ENCODE peak calls at places on chromosomes 3 and 15, in five cellular contexts. N is colonic mucosa, F is transverse colon, I is endodermal cell, X is suprapubic skin. L is an unnamed sample.

GRCh38 chr3:149784064-149784704 is 8.2 kb downstream of the ANKUB1 start:
- DNase-seq in X (no peak), I (no peak), F (no peak), N (no peak), L (no peak)

GRCh38 chr15:39232512-39232911 is 348.4 kb upstream of the THBS1 start:
- DNase-seq in X (no peak), F (no peak), N (no peak), I (no peak), L (no peak)

GRCh38 chr3:150783920-150784746 is 21.2 kb upstream of the SIAH2 start:
- DNase-seq in F (no peak), X (no peak), I (no peak), N (no peak), L (no peak)

GRCh38 chr3:100600181-100601042 is 9.0 kb upstream of the ADGRG7 start:
- DNase-seq in X (no peak), N (no peak), F (no peak), I (no peak), L (no peak)

GRCh38 chr15:25780479-25781255 is 82.5 kb downstream of the ATP10A start:
- DNase-seq in F (no peak), N (no peak), I (peak; percentile 19), X (no peak), L (no peak)

GRCh38 chr3:188796122-188796631 is 375.6 kb upstream of the TPRG1 start:
- DNase-seq in I (no peak), X (no peak), F (peak; percentile 16), N (no peak), L (no peak)

GRCh38 chr3:172680684-172681083 is 30.2 kb downstream of the NCEH1 start:
- DNase-seq in I (no peak), X (no peak), F (no peak), N (no peak), L (no peak)

GRCh38 chr3:182325213-182325941 is 467.9 kb upstream of the ATP11B start:
- DNase-seq in I (no peak), X (no peak), N (no peak), F (no peak), L (no peak)

GRCh38 chr15:77532846-77533245 is 99.9 kb downstream of the LINGO1 start:
- DNase-seq in I (peak; percentile 42), F (no peak), N (no peak), X (no peak), L (no peak)

GRCh38 chr3:71805199-71805598 is 20.3 kb upstream of the PROK2 start:
- DNase-seq in F (no peak), I (no peak), X (no peak), N (no peak), L (no peak)

GRCh38 chr3:189355481-189356201 is 183.9 kb downstream of the TPRG1 start:
- DNase-seq in F (peak; percentile 23), I (peak; percentile 64), X (no peak), N (peak; percentile 40), L (no peak)

GRCh38 chr15:37837276-37837675 is 97.2 kb upstream of the TMCO5A start:
- DNase-seq in N (no peak), X (no peak), I (no peak), F (no peak), L (no peak)

GRCh38 chr3:129112308-129113052 is 9.1 kb downstream of the RAB43 start:
- DNase-seq in I (no peak), X (no peak), N (no peak), F (no peak), L (no peak)

GRCh38 chr3:67790043-67790442 is 135.6 kb upstream of the SUCLG2 start:
- DNase-seq in I (peak; percentile 90), X (no peak), F (peak; percentile 64), N (peak; percentile 67), L (peak; percentile 73)

GRCh38 chr15:69973102-69973714 is 124.5 kb downstream of the TLE3 start:
- DNase-seq in F (no peak), X (no peak), N (peak; percentile 17), I (peak; percentile 81), L (peak; percentile 63)

GRCh38 chr3:46086083-46086437 is 58.8 kb upstream of the XCR1 start:
- DNase-seq in N (no peak), F (no peak), I (no peak), X (no peak), L (no peak)

GRCh38 chr3:134353171-134353825 is 20.9 kb downstream of the AMOTL2 start:
- DNase-seq in X (no peak), F (no peak), I (peak; percentile 67), N (no peak), L (no peak)

GRCh38 chr3:30073040-30073439 is 533.4 kb upstream of the TGFBR2 start:
- DNase-seq in I (no peak), X (no peak), F (no peak), N (no peak), L (no peak)

GRCh38 chr3:30077746-30078145 is 528.7 kb upstream of the TGFBR2 start:
- DNase-seq in N (no peak), X (no peak), I (no peak), F (no peak), L (no peak)

GRCh38 chr3:30075514-30075913 is 530.9 kb upstream of the TGFBR2 start:
- DNase-seq in F (no peak), I (no peak), N (no peak), X (no peak), L (no peak)

GRCh38 chr3:30076899-30077298 is 529.5 kb upstream of the TGFBR2 start:
- DNase-seq in N (no peak), F (no peak), X (no peak), I (no peak), L (no peak)

GRCh38 chr3:30073622-30074021 is 532.8 kb upstream of the TGFBR2 start:
- DNase-seq in N (peak; percentile 49), X (no peak), I (no peak), F (peak; percentile 54), L (no peak)
- H3K4me1 ChIP-seq in N (no peaks in the 10 kb centered on the region), X (no peaks in the 10 kb centered on the region), I (peaks cover 8% of the 10 kb centered on the region), F (no peaks in the 10 kb centered on the region), L (no peaks in the 10 kb centered on the region)

GRCh38 chr3:177104299-177104992 is 92.8 kb downstream of the TBL1XR1 start:
- DNase-seq in I (no peak), F (no peak), X (no peak), N (no peak), L (no peak)
- H3K4me1 ChIP-seq in I (peaks cover 21% of the 10 kb centered on the region), F (peaks cover 12% of the 10 kb centered on the region), X (peaks cover 63% of the 10 kb centered on the region), N (peaks cover 3% of the 10 kb centered on the region), L (no peaks in the 10 kb centered on the region)

GRCh38 chr3:195255571-195256501 is 15.1 kb downstream of the XXYLT1 start:
- DNase-seq in N (peak; percentile 10), F (no peak), I (peak; percentile 42), X (no peak), L (no peak)
- H3K4me1 ChIP-seq in N (peaks cover 5% of the 10 kb centered on the region), F (peaks cover 33% of the 10 kb centered on the region), I (peaks cover 16% of the 10 kb centered on the region), X (peaks cover 40% of the 10 kb centered on the region), L (peaks cover 21% of the 10 kb centered on the region)

GRCh38 chr3:194705761-194706160 is 20.1 kb downstream of the FAM43A start:
- DNase-seq in N (no peak), F (no peak), I (no peak), X (no peak), L (no peak)
- H3K4me1 ChIP-seq in N (no peaks in the 10 kb centered on the region), F (no peaks in the 10 kb centered on the region), I (no peaks in the 10 kb centered on the region), X (no peaks in the 10 kb centered on the region), L (no peaks in the 10 kb centered on the region)

GRCh38 chr3:66437341-66437929 is 63.4 kb downstream of the LRIG1 start:
- DNase-seq in X (no peak), I (no peak), N (no peak), F (no peak), L (no peak)

GRCh38 chr3:66435988-66436387 is 64.8 kb downstream of the LRIG1 start:
- DNase-seq in X (no peak), N (no peak), I (no peak), F (no peak), L (no peak)

GRCh38 chr3:66441124-66441523 is 59.7 kb downstream of the LRIG1 start:
- DNase-seq in N (no peak), I (peak; percentile 62), X (no peak), F (no peak), L (no peak)

GRCh38 chr3:66439666-66440344 is 61.0 kb downstream of the LRIG1 start:
- DNase-seq in N (no peak), X (no peak), I (no peak), F (no peak), L (no peak)

DNA sequence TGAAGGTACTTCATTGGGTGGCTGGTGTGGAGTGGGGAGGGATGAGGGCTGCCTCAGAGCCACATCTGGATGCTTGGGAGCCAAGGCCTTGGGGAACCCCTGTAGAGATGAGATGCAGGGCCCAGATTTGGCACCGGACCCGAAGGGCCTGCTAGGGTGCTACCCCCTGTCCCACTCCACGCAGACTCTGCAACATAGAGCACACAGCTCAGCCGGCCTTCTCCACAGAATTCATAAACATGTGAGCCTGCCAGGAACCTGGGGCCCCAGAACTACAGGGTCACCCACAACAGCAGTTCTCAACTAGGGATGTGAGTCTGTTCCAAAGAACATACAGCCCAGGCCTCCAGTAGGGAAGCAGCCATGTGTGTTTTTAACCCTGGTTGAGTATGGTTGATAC is 62.8 kb downstream of the LRIG1 start:
- DNase-seq in I (no peak), F (no peak), X (no peak), N (no peak), L (no peak)
- H3K4me1 ChIP-seq in I (peaks cover 34% of the 10 kb centered on the region), F (peaks cover 72% of the 10 kb centered on the region), X (peaks cover 62% of the 10 kb centered on the region), N (peaks cover 28% of the 10 kb centered on the region), L (no peaks in the 10 kb centered on the region)

GRCh38 chr3:15300318-15301078 is 31.9 kb downstream of the SH3BP5 start:
- DNase-seq in N (no peak), X (no peak), F (no peak), I (no peak), L (peak; percentile 55)

GRCh38 chr3:15295506-15295905 is 36.9 kb downstream of the SH3BP5 start:
- DNase-seq in I (no peak), N (no peak), F (no peak), X (no peak), L (no peak)

GRCh38 chr3:15299036-15299435 is 33.4 kb downstream of the SH3BP5 start:
- DNase-seq in N (no peak), I (no peak), X (no peak), F (no peak), L (no peak)

GRCh38 chr3:15297592-15298350 is 34.6 kb downstream of the SH3BP5 start:
- DNase-seq in N (no peak), I (no peak), X (no peak), F (no peak), L (peak; percentile 28)

GRCh38 chr3:15298504-15298903 is 33.9 kb downstream of the SH3BP5 start:
- DNase-seq in F (no peak), X (no peak), N (no peak), I (no peak), L (no peak)
- H3K4me1 ChIP-seq in F (no peaks in the 10 kb centered on the region), X (peaks cover 26% of the 10 kb centered on the region), N (no peaks in the 10 kb centered on the region), I (no peaks in the 10 kb centered on the region), L (no peaks in the 10 kb centered on the region)

GRCh38 chr15:72489943-72490554 is 15.9 kb downstream of the ARIH1 start:
- DNase-seq in X (no peak), F (no peak), N (no peak), I (no peak), L (no peak)
- H3K4me1 ChIP-seq in X (peaks cover 81% of the 10 kb centered on the region), F (peaks cover 27% of the 10 kb centered on the region), N (peaks cover 3% of the 10 kb centered on the region), I (no peaks in the 10 kb centered on the region), L (no peaks in the 10 kb centered on the region)

GRCh38 chr15:58524247-58524646 is 92.5 kb downstream of the LIPC start:
- DNase-seq in F (no peak), N (no peak), I (peak; percentile 8), X (no peak), L (no peak)
- H3K4me1 ChIP-seq in F (peaks cover 7% of the 10 kb centered on the region), N (no peaks in the 10 kb centered on the region), I (peaks cover 7% of the 10 kb centered on the region), X (peaks cover 66% of the 10 kb centered on the region), L (peaks cover 4% of the 10 kb centered on the region)